ENCODE peak calls at places on chromosomes 1 and 21, in four cellular contexts. One of them, this sample, is unnamed.

GRCh38 chr1:213982814-213983588 is 4.8 kb upstream of the PROX1 start:
- DNase-seq in adrenal gland: no peak
- DNase-seq in uterus: no peak
- DNase-seq in erythroblast: no peak
- DNase-seq in this sample: no peak

GRCh38 chr21:26026113-26026512 is 144.5 kb downstream of the APP start:
- DNase-seq in adrenal gland: no peak
- DNase-seq in uterus: no peak
- DNase-seq in erythroblast: no peak
- DNase-seq in this sample: no peak

GRCh38 chr1:241408170-241408569 is 51.2 kb upstream of the RGS7 start:
- DNase-seq in adrenal gland: no peak
- DNase-seq in uterus: no peak
- DNase-seq in erythroblast: peak; percentile 6
- DNase-seq in this sample: no peak

GRCh38 chr1:54069792-54070548 is 16.6 kb downstream of the TCEANC2 start:
- DNase-seq in adrenal gland: no peak
- DNase-seq in uterus: no peak
- DNase-seq in erythroblast: peak; percentile 72
- DNase-seq in this sample: peak; percentile 72

GRCh38 chr21:15000076-15000475 is 64.7 kb downstream of the NRIP1 start:
- DNase-seq in adrenal gland: no peak
- DNase-seq in uterus: no peak
- DNase-seq in erythroblast: no peak
- DNase-seq in this sample: no peak

GRCh38 chr1:241787691-241788090 is 60.3 kb upstream of the EXO1 start:
- DNase-seq in adrenal gland: no peak
- DNase-seq in uterus: no peak
- DNase-seq in erythroblast: no peak
- DNase-seq in this sample: no peak

GRCh38 chr1:103265551-103265950 is 157.2 kb upstream of the COL11A1 start:
- DNase-seq in adrenal gland: no peak
- DNase-seq in uterus: no peak
- DNase-seq in erythroblast: no peak
- DNase-seq in this sample: no peak

GRCh38 chr1:21247892-21248715 is 42.2 kb downstream of the ECE1 start:
- DNase-seq in adrenal gland: no peak
- DNase-seq in uterus: no peak
- DNase-seq in erythroblast: no peak
- DNase-seq in this sample: no peak

GRCh38 chr1:20386682-20387081 is 96.0 kb downstream of the VWA5B1 start:
- DNase-seq in adrenal gland: peak; percentile 74
- DNase-seq in uterus: no peak
- DNase-seq in erythroblast: no peak
- DNase-seq in this sample: no peak

GRCh38 chr1:6580588-6581270 is 935 bp downstream of the ZBTB48 start:
- DNase-seq in adrenal gland: no peak
- DNase-seq in uterus: no peak
- DNase-seq in erythroblast: peak; percentile 67
- DNase-seq in this sample: no peak

GRCh38 chr21:20443558-20444155 is 554.6 kb upstream of the NCAM2 start:
- DNase-seq in adrenal gland: no peak
- DNase-seq in uterus: no peak
- DNase-seq in erythroblast: peak; percentile 51
- DNase-seq in this sample: no peak

GRCh38 chr21:44291936-44292811 is 6.5 kb downstream of the AIRE start:
- DNase-seq in adrenal gland: no peak
- DNase-seq in uterus: no peak
- DNase-seq in erythroblast: no peak
- DNase-seq in this sample: no peak

GRCh38 chr21:38244885-38245869 is 11.6 kb upstream of the KCNJ15 start:
- DNase-seq in adrenal gland: no peak
- DNase-seq in uterus: no peak
- DNase-seq in erythroblast: no peak
- DNase-seq in this sample: peak; percentile 61

GRCh38 chr1:8880068-8880676 is 1.7 kb upstream of the ENO1 start:
- DNase-seq in adrenal gland: peak; percentile 87
- DNase-seq in uterus: peak; percentile 86
- DNase-seq in erythroblast: peak; percentile 77
- DNase-seq in this sample: no peak

GRCh38 chr1:111221633-111222286 is 5.8 kb upstream of the CHI3L2 start:
- DNase-seq in adrenal gland: no peak
- DNase-seq in uterus: no peak
- DNase-seq in erythroblast: no peak
- DNase-seq in this sample: no peak

GRCh38 chr1:23423415-23424170 is 955 bp downstream of the TCEA3 start:
- DNase-seq in adrenal gland: peak; percentile 68
- DNase-seq in uterus: peak; percentile 38
- DNase-seq in erythroblast: no peak
- DNase-seq in this sample: no peak

GRCh38 chr1:119055568-119055967 is 67.4 kb upstream of the TBX15 start:
- DNase-seq in adrenal gland: no peak
- DNase-seq in uterus: no peak
- DNase-seq in erythroblast: no peak
- DNase-seq in this sample: no peak

GRCh38 chr1:45989249-45989648 is 143.2 kb downstream of the PIK3R3 start:
- DNase-seq in adrenal gland: no peak
- DNase-seq in uterus: no peak
- DNase-seq in erythroblast: no peak
- DNase-seq in this sample: no peak

DNA sequence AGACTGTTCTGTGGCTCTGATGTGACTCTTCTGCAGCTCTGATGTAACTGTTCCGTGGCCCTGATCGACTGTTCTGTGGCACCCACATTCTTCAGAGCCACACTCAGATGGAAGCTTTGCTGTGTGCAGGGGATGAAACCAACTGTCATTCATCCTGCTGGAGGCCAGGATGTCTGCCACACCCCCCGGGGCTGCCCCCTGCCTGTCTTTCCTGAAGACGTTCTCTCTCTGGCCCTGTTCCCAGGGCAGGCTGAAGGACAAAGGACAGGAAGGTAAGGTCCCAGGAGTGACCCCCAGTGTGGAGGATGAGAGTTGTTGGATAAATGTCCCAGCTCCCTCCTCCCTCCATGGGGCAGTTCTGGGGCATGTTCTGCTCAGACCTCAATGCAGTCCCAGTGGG is 29.4 kb upstream of the UMODL1 start:
- DNase-seq in adrenal gland: no peak
- DNase-seq in uterus: no peak
- DNase-seq in erythroblast: no peak
- DNase-seq in this sample: no peak
- TF ChIP-seq POLR2A in adrenal gland: no peak
- TF ChIP-seq POLR2A in uterus: no peak
- TF ChIP-seq POLR2A in erythroblast: no peak
- TF ChIP-seq POLR2A in this sample: no peak

GRCh38 chr1:3625151-3625907 is 514 bp downstream of the TPRG1L start:
- DNase-seq in adrenal gland: peak; percentile 85
- DNase-seq in uterus: no peak
- DNase-seq in erythroblast: peak; percentile 88
- DNase-seq in this sample: no peak
- TF ChIP-seq POLR2A in adrenal gland: peak; percentile 80
- TF ChIP-seq POLR2A in uterus: no peak
- TF ChIP-seq POLR2A in erythroblast: peak; percentile 34
- TF ChIP-seq POLR2A in this sample: no peak

DNA sequence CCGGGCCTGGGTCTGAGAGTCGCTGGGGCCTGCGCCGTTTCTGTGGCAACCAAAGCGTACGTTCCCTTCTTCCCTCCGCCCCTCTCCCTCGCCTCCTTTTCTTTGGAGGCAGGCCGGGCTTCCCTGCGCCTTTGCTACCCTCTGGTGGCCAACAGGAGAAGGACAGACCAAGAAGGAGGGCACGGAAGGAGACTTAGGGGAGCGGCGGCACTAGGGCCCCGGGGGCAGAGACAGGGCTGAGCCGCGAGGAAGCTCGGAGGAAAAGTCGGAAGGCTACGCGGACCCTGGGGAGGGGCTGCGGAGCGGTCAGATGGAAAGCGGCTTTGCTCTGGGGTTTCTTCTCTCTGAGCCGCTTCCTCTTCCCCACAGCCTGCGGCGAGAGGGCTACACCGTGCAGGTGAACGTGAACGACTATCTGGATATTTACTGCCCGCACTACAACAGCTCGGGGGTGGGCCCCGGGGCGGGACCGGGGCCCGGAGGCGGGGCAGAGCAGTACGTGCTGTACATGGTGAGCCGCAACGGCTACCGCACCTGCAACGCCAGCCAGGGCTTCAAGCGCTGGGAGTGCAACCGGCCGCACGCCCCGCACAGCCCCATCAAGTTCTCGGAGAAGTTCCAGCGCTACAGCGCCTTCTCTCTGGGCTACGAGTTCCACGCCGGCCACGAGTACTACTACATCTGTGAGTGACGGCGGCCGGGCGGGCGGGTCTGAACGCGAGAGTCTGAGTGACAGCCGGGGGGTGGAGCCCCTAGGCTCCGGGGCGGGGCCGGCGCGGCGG is 6.3 kb downstream of the EFNA3 start:
- DNase-seq in adrenal gland: peak; percentile 96
- DNase-seq in uterus: peak; percentile 91
- DNase-seq in erythroblast: peak; percentile 93
- DNase-seq in this sample: peak; percentile 96
- TF ChIP-seq POLR2A in adrenal gland: peak; percentile 52
- TF ChIP-seq POLR2A in uterus: peak; percentile 37
- TF ChIP-seq POLR2A in erythroblast: peak; percentile 29
- TF ChIP-seq POLR2A in this sample: peak; percentile 12

GRCh38 chr1:1307261-1307907 is 346 bp downstream of the ACAP3 start:
- DNase-seq in adrenal gland: no peak
- DNase-seq in uterus: no peak
- DNase-seq in erythroblast: peak; percentile 65
- DNase-seq in this sample: no peak
- TF ChIP-seq POLR2A in adrenal gland: peak; percentile 49
- TF ChIP-seq POLR2A in uterus: peak; percentile 40
- TF ChIP-seq POLR2A in erythroblast: no peak
- TF ChIP-seq POLR2A in this sample: peak; percentile 38

This sample was measured in H54.